ENCODE peak calls at places on chromosome 12, in five cellular contexts. A is body of pancreas, E is transverse colon, U is adrenal gland, X is uterus. F is an unnamed sample. For H3K27me3, the result is how much of the 10 kb centered on the place peaks cover.

GRCh38 chr12:29921307-29921706 is 137.6 kb upstream of the TMTC1 start:
- DNase-seq in A (no peak), E (no peak), U (no peak), X (no peak), F (no peak)

GRCh38 chr12:52956987-52957386 is 8.1 kb downstream of the KRT18 start:
- DNase-seq in A (no peak), E (no peak), U (no peak), X (no peak), F (no peak)

GRCh38 chr12:132547207-132547740 is 57.3 kb downstream of the FBRSL1 start:
- DNase-seq in A (no peak), E (no peak), U (no peak), X (no peak), F (no peak)

GRCh38 chr12:108858399-108859074 is 1.2 kb upstream of the SSH1 start:
- DNase-seq in A (no peak), E (no peak), U (no peak), X (peak), F (no peak)

GRCh38 chr12:123055281-123055766 is 74.8 kb downstream of the ARL6IP4 start:
- DNase-seq in A (no peak), E (no peak), U (no peak), X (no peak), F (no peak)

GRCh38 chr12:95633049-95633545 is 81.8 kb upstream of the USP44 start:
- DNase-seq in A (peak), E (peak), U (peak), X (peak), F (no peak)

GRCh38 chr12:14554281-14555008 is 13.2 kb downstream of the PLBD1 start:
- DNase-seq in A (peak), E (peak), U (peak), X (peak), F (peak)

GRCh38 chr12:44509471-44509870 is 366.6 kb downstream of the NELL2 start:
- DNase-seq in A (no peak), E (no peak), U (no peak), X (no peak), F (no peak)

GRCh38 chr12:112049351-112049750 is 36.1 kb downstream of the ERP29 start:
- DNase-seq in A (no peak), E (no peak), U (no peak), X (no peak), F (no peak)

GRCh38 chr12:87960557-87960956 is 68.6 kb downstream of the C12orf50 start:
- DNase-seq in A (no peak), E (no peak), U (no peak), X (no peak), F (no peak)

GRCh38 chr12:113407931-113408585 is 4.4 kb upstream of the SDS start:
- DNase-seq in A (no peak), E (no peak), U (peak), X (no peak), F (peak)

GRCh38 chr12:96846313-96846712 is 60.7 kb upstream of the NEDD1 start:
- DNase-seq in A (no peak), E (no peak), U (no peak), X (no peak), F (no peak)

GRCh38 chr12:74963304-74963703 is 246.3 kb downstream of the KCNC2 start:
- DNase-seq in A (no peak), E (no peak), U (no peak), X (no peak), F (no peak)

GRCh38 chr12:81017792-81018191 is 60.1 kb upstream of the ACSS3 start:
- DNase-seq in A (no peak), E (no peak), U (no peak), X (no peak), F (no peak)

GRCh38 chr12:15407025-15407424 is 84.7 kb downstream of the PTPRO start:
- DNase-seq in A (no peak), E (no peak), U (no peak), X (no peak), F (no peak)

GRCh38 chr12:38892090-38892786 is 13.2 kb downstream of the CPNE8 start:
- DNase-seq in A (peak), E (peak), U (no peak), X (no peak), F (no peak)

DNA sequence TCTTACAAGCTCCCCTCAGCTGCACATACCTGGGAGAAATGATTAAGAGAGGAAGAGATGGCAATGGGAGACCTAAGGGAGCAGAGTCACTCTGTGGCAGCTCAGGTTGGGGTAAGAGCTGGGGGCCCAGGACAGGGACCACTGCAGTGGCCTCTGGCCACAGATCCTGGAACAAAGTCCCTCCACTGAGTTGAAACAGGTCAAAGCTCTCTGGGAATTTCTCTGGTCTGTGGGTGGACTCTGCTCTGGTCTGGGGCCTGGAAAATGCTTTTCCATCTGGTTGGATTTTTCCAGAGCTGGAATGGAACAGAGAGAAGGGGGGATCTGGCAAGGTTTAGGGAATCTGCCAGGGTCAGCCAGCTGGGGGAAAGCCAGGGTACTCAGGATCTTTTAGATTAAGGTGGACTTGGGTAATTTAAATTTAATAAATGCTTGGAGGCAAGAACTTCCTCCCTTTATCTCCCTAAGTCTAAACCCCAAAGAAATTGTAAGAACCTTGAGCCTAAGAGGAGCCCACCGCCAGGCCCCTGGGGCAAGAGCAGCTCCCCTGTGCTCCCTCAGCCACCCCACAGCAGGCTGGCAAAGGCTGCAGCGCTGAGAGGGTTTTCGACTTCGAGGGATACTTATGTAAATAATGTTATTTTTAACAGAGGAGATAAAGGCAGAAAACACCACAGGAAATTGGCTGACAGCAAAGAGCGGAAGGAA is 3.7 kb downstream of the HOXC10 start:
- DNase-seq in A (no peak), E (no peak), U (no peak), X (no peak), F (no peak)
- H3K27me3 ChIP-seq in A (under half), E (half or more), U (half or more), X (half or more), F (half or more)

DNA sequence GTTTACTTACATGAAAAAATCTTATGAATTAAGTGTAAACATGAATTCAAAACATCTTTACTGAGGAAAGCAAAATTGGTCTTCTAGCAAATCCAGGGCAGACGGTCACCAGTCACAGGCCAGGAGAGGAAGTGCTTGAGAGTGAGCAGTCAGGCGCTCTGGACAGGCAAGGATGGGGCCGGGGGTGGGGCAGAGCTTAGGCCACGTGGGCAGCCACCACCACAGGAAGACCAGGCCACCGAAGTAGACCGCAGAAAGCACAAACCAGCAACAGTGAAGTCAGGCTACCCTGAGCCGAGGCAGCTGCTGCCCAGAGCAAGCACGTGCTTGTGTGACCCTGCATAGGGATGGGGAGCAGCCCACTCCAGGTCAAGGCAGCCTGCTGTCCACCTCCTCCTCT is 33.5 kb downstream of the SLC6A12 start:
- DNase-seq in A (no peak), E (peak), U (peak), X (no peak), F (peak)
- TF ChIP-seq POLR2A in A (no peak), E (no peak), U (no peak), X (no peak), F (no peak)

DNA sequence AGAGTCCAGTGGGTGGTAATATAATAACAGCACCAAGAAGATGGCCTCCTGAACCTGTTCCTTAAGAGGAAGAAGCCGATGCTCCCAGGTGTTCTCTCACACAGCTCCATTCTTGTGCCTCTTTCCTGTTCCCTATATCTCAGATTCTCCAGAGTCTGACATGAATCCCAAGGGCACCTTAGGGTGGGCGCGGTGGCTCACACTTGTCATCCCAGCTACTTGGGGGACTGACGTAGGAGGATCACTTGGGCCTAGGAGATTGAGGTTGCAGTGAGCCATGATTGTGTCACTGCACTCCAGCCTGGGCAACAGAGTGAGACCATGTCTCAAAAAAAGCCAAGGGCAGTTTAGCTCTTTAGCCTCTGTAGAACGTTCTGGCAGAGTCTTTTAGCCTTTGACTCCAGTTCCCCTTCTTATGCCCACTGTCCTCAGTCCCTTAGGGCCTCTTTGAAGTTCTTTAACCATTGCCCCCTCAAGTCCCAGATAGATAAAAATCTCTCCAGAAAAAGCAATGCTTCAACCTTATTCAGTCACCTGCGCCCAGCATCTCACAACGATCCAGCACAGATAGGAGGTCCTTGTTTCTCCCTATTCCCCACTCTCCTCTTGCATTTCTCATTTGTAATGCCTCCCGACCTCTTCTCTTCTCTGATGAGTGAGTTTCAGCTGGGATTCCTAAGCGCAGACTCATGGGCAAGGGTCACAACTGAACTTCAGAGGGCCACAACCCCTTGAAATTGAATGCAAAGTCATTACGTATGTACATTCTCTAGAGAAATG is 4.7 kb downstream of the CCDC184 start:
- DNase-seq in A (no peak), E (no peak), U (no peak), X (no peak), F (no peak)
- H3K27me3 ChIP-seq in A (under half), E (under half), U (under half), X (under half), F (under half)

GRCh38 chr12:76084277-76085158 is at the start of gene NAP1L1:
- DNase-seq in A (peak), E (peak), U (peak), X (peak), F (peak)
- TF ChIP-seq POLR2A in A (peak), E (peak), U (peak), X (peak), F (peak)

F was measured in thyroid gland.